ENCODE peak calls at places on chromosomes 11 and 22, in four cellular contexts. G, W, V and F are unnamed samples.

GRCh38 chr11:119480375-119481020 is 57.5 kb upstream of the THY1 start:
- DNase-seq in W (no peak), G (no peak), V (no peak), F (no peak)

GRCh38 chr11:7688238-7688826 is 15.0 kb upstream of the CYB5R2 start:
- DNase-seq in W (no peak), G (no peak), V (peak; percentile 16), F (no peak)

GRCh38 chr11:68314203-68314885 is 2.0 kb downstream of the LRP5 start:
- DNase-seq in G (no peak), W (no peak), V (no peak), F (no peak)

GRCh38 chr22:29885610-29886009 is 2.6 kb downstream of the MTMR3 start:
- DNase-seq in G (no peak), V (no peak), W (no peak), F (no peak)

GRCh38 chr11:1207451-1208360 is 15.2 kb upstream of the MUC5B start:
- DNase-seq in G (no peak), W (no peak), V (no peak), F (no peak)

GRCh38 chr11:64206457-64207246 is at the start of gene FERMT3:
- DNase-seq in W (peak; percentile 49), V (no peak), G (peak; percentile 65), F (peak; percentile 89)

GRCh38 chr11:58616594-58616993 is 5.9 kb upstream of the CNTF start:
- DNase-seq in G (no peak), W (no peak), V (no peak), F (no peak)

GRCh38 chr11:134978388-134979088 is 566.5 kb upstream of the B3GAT1 start:
- DNase-seq in W (no peak), V (no peak), G (no peak), F (peak; percentile 37)

GRCh38 chr11:64241430-64242153 is 697 bp downstream of the FKBP2 start:
- DNase-seq in W (peak; percentile 100), V (peak; percentile 95), G (peak; percentile 100), F (peak; percentile 100)

GRCh38 chr11:67563354-67564114 is 20.1 kb upstream of the GSTP1 start:
- DNase-seq in V (no peak), W (no peak), G (no peak), F (no peak)

GRCh38 chr22:37169947-37170688 is 17.9 kb downstream of the C1QTNF6 start:
- DNase-seq in V (no peak), G (no peak), W (no peak), F (no peak)

GRCh38 chr22:36036167-36036624 is 7.6 kb upstream of the RBFOX2 start:
- DNase-seq in V (no peak), W (no peak), G (no peak), F (no peak)

GRCh38 chr11:105621985-105622384 is 12.1 kb downstream of the GRIA4 start:
- DNase-seq in G (no peak), W (no peak), V (no peak), F (no peak)

GRCh38 chr11:1759851-1760220 is 3.9 kb downstream of the CTSD start:
- DNase-seq in W (no peak), G (no peak), V (no peak), F (peak; percentile 42)

GRCh38 chr11:13462311-13462927 is 603 bp downstream of the BTBD10 start:
- DNase-seq in G (peak; percentile 29), W (peak; percentile 18), V (peak; percentile 31), F (no peak)

GRCh38 chr11:73313652-73314051 is 5.6 kb downstream of the ARHGEF17 start:
- DNase-seq in V (no peak), W (no peak), G (no peak), F (no peak)

GRCh38 chr22:46149998-46150549 is at the start of gene PPARA:
- DNase-seq in G (peak; percentile 82), V (peak; percentile 46), W (peak; percentile 87), F (peak; percentile 99)

GRCh38 chr11:59157433-59157832 is 14.5 kb upstream of the DTX4 start:
- DNase-seq in W (no peak), G (no peak), V (no peak), F (no peak)

GRCh38 chr22:48577691-48578090 is 1250.0 kb downstream of the BRD1 start:
- DNase-seq in W (no peak), V (no peak), G (no peak), F (peak; percentile 50)

GRCh38 chr11:64400096-64400495 is 41.1 kb downstream of the RPS6KA4 start:
- DNase-seq in V (no peak), G (no peak), W (no peak), F (no peak)

GRCh38 chr22:30823015-30823370 is 128.3 kb downstream of the OSBP2 start:
- DNase-seq in G (no peak), V (no peak), W (no peak), F (no peak)

GRCh38 chr22:34966980-34967379 is 99.0 kb upstream of the ISX start:
- DNase-seq in V (no peak), W (no peak), G (no peak), F (no peak)

GRCh38 chr22:22744412-22745224 is 100.2 kb downstream of the GGTLC2 start:
- DNase-seq in W (no peak), V (no peak), G (no peak), F (no peak)

GRCh38 chr11:10108901-10109665 is 184.9 kb downstream of the SBF2 start:
- DNase-seq in W (no peak), V (no peak), G (no peak), F (no peak)

GRCh38 chr22:22881116-22882032 is 6.2 kb upstream of the IGLL5 start:
- DNase-seq in G (no peak), V (no peak), W (no peak), F (no peak)

GRCh38 chr11:19853901-19854300 is 141.3 kb downstream of the NAV2 start:
- DNase-seq in G (no peak), W (no peak), V (no peak), F (no peak)

GRCh38 chr22:37259540-37260029 is 15.5 kb upstream of the RAC2 start:
- DNase-seq in G (no peak), W (no peak), V (no peak), F (no peak)

GRCh38 chr11:109112748-109113378 is 309.1 kb upstream of the C11orf87 start:
- DNase-seq in W (no peak), V (no peak), G (no peak), F (no peak)

GRCh38 chr11:131109256-131109655 is 193.0 kb upstream of the SNX19 start:
- DNase-seq in V (no peak), W (no peak), G (no peak), F (no peak)

GRCh38 chr11:47189100-47189834 is 3.0 kb upstream of the PACSIN3 start:
- DNase-seq in W (no peak), G (no peak), V (peak; percentile 99), F (peak; percentile 67)